ENCODE peak calls at places on chromosomes 3 and 15, in eight cellular contexts. W, Q, K, M, E, L, A and X are unnamed samples. For H3K4me1, the result is how much of the 10 kb centered on the place peaks cover.

GRCh38 chr15:39028069-39028468 is 463.5 kb upstream of the RASGRP1 start:
- DNase-seq in W (no peak), Q (no peak), K (peak), M (no peak), E (peak), L (peak), A (no peak), X (no peak)

GRCh38 chr15:85730001-85730820 is 64.5 kb downstream of the KLHL25 start:
- DNase-seq in W (no peak), Q (no peak), K (peak), M (no peak), E (no peak), L (peak), A (no peak), X (no peak)

GRCh38 chr15:69134841-69135240 is 25.6 kb upstream of the GLCE start:
- DNase-seq in W (no peak), Q (no peak), K (no peak), M (no peak), E (no peak), L (no peak), A (no peak), X (no peak)

GRCh38 chr3:153080778-153081240 is 81.2 kb upstream of the RAP2B start:
- DNase-seq in W (no peak), Q (no peak), K (no peak), M (no peak), E (no peak), L (no peak), A (no peak), X (no peak)

GRCh38 chr3:36542186-36542585 is 161.9 kb downstream of the STAC start:
- DNase-seq in W (no peak), Q (no peak), K (no peak), M (no peak), E (no peak), L (no peak), A (no peak), X (no peak)

GRCh38 chr15:28885630-28886430 is at the start of gene APBA2:
- DNase-seq in W (no peak), Q (no peak), K (peak), M (peak), E (no peak), L (no peak), A (no peak), X (peak)

GRCh38 chr3:39075910-39076309 is 24.1 kb downstream of the WDR48 start:
- DNase-seq in W (no peak), Q (no peak), K (no peak), M (no peak), E (no peak), L (no peak), A (no peak), X (no peak)

GRCh38 chr3:88142094-88142624 is 7.6 kb upstream of the C3orf38 start:
- DNase-seq in W (no peak), Q (no peak), K (no peak), M (no peak), E (no peak), L (no peak), A (no peak), X (no peak)

GRCh38 chr3:134348524-134348923 is 25.7 kb downstream of the AMOTL2 start:
- DNase-seq in W (peak), Q (no peak), K (no peak), M (no peak), E (no peak), L (no peak), A (no peak), X (peak)

GRCh38 chr3:129596194-129597086 is 10.0 kb downstream of the PLXND1 start:
- DNase-seq in W (no peak), Q (peak), K (no peak), M (peak), E (peak), L (peak), A (peak), X (peak)

GRCh38 chr3:12984023-12984823 is 89.0 kb downstream of the IQSEC1 start:
- DNase-seq in W (peak), Q (peak), K (peak), M (peak), E (peak), L (peak), A (peak), X (no peak)
- TF ChIP-seq CTCF in W (no peak), Q (peak), K (peak), M (no peak), E (peak), L (peak), A (peak), X (peak)

GRCh38 chr3:113158210-113158609 is 53.1 kb upstream of the BOC start:
- DNase-seq in W (no peak), Q (no peak), K (no peak), M (no peak), E (no peak), L (peak), A (no peak), X (no peak)

GRCh38 chr3:113156816-113157333 is 54.5 kb upstream of the BOC start:
- DNase-seq in W (no peak), Q (no peak), K (no peak), M (no peak), E (no peak), L (no peak), A (no peak), X (no peak)

GRCh38 chr3:113161661-113162060 is 49.7 kb upstream of the BOC start:
- DNase-seq in W (no peak), Q (no peak), K (no peak), M (no peak), E (no peak), L (no peak), A (no peak), X (no peak)

GRCh38 chr3:113153499-113154107 is 57.8 kb upstream of the BOC start:
- DNase-seq in W (no peak), Q (no peak), K (no peak), M (no peak), E (no peak), L (no peak), A (no peak), X (no peak)

DNA sequence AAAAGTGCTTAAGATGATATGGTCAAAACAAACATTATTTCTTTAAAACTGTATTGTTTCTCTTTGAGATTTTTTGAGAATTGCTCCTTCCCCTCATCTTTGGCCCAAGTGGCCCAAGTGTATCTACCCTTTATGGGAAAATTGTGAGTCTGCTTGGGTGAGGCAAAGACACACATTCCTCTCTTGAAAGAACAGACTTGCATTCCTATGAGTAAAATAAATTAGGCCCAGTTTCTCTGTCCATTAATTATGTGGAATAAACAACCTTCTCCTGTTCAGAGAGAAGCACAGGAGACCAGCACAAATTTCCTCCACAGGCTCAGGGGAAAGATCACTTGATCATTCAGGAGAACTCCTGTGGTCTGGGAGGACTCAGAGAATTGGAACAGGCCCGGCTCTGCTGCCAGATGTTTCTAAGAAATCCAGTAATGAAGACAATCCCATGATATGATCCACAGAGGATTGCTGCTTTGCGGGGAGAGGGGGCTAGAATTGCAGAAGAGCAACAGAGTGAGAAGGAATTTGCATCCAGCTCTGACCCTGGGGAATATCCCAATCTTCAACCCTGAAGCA is 53.9 kb upstream of the BOC start:
- DNase-seq in W (no peak), Q (peak), K (no peak), M (no peak), E (peak), L (peak), A (no peak), X (no peak)
- H3K4me1 ChIP-seq in W (under half), Q (under half), K (under half), M (under half), E (under half), L (under half), A (under half), X (under half)

DNA sequence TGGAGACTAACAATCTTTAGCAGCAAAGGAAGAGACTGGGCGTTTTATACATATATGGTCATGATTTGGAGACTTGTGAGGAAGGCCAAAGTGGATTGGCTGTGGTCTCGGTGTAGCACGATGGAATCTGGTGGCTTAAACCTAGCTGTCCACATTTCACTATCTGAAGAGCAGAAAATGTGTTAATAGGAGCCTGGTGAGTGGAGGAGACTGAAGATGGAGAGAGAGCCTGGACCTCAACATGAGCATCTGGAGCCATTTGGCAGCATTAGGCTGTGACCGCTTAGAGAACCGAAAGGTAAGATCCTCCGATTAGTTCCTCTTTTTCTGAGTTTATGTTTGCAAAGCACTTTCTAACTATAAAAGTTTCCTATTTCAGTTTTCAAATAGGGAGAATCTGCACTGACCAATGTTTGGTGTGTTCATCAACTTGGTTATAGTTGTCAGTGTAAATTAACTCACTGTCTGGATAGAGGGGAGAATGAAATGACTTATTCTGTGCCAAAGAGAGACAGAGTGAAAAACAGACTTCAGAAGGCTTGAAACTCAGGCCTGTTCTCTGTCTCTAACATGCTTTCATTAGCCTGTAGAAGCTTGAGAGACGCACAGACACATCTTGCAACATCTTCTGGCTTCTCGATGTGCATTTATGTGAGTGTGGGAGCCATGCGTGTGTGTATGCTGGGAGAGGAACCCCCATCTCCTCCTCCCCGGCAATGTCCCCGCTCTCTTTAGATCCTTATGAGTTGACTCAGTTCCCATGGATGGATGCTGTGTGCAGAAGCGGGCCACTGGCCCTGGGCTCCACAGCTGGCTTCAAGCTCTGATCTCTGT is 244.7 kb upstream of the TBL1XR1 start:
- DNase-seq in W (no peak), Q (peak), K (no peak), M (no peak), E (no peak), L (no peak), A (no peak), X (no peak)
- TF ChIP-seq POLR2A in W (no peak), Q (no peak), K (no peak), M (no peak), E (no peak), L (no peak), A (no peak), X (no peak)

GRCh38 chr3:30614373-30614772 is 8.0 kb downstream of the TGFBR2 start:
- DNase-seq in W (no peak), Q (no peak), K (no peak), M (no peak), E (no peak), L (no peak), A (no peak), X (no peak)
- TF ChIP-seq CTCF in W (no peak), Q (no peak), K (no peak), M (no peak), E (no peak), L (no peak), A (no peak), X (no peak)

GRCh38 chr3:101117473-101117872 is 124.3 kb upstream of the ABI3BP start:
- DNase-seq in W (no peak), Q (no peak), K (no peak), M (no peak), E (no peak), L (no peak), A (no peak), X (no peak)
- H3K4me1 ChIP-seq in W (under half), Q (under half), K (under half), M (under half), E (under half), L (under half), A (under half), X (under half)

GRCh38 chr3:119322523-119323400 is 28.6 kb downstream of the ARHGAP31 start:
- DNase-seq in W (peak), Q (peak), K (peak), M (peak), E (peak), L (peak), A (peak), X (peak)
- TF ChIP-seq POLR2A in W (no peak), Q (peak), K (peak), M (peak), E (peak), L (peak), A (peak), X (peak)

GRCh38 chr15:48309740-48310139 is 21.5 kb upstream of the DUT start:
- DNase-seq in W (no peak), Q (no peak), K (no peak), M (no peak), E (no peak), L (no peak), A (no peak), X (no peak)
- TF ChIP-seq CTCF in W (no peak), Q (no peak), K (no peak), M (no peak), E (no peak), L (no peak), A (no peak), X (no peak)

DNA sequence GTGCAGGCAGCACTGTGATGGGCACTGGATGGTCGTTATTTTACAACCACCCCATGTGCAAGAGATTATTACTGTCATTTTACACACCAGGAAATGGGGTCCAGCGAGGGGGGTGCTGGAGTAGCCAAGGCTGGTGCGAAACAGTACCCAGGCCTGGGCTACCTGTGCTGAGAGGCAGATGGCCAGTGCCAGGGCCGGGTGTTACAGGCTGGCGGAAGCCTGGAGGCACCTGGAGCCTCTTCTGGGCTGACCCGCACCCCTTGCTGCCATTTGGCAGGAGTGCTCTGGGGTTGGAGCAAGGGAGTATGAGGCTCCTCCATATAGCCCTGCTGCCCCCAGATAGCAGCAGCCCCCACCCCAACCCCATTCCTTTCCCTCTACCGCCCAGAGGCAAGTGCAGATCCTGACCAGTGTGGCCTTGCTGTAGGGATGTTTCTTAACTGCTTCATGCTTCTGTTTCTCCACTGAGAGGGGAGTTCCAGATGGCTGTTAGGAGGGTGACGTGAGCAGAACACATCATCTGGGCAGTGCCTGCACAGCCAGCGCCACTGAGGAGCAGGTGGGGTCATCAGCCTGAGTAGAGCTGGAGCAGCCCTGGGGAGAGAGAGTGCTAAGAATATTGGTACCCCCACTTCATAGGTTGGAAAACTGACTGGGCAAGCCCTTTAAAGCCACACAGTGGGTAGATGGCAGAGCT is 15.3 kb downstream of the SNX33 start:
- DNase-seq in W (no peak), Q (no peak), K (no peak), M (no peak), E (no peak), L (no peak), A (no peak), X (no peak)
- H3K4me1 ChIP-seq in W (half or more), Q (under half), K (half or more), M (under half), E (under half), L (half or more), A (half or more), X (under half)